ENCODE peak calls at places on chromosomes 6 and 20, in ten cellular contexts. One of them, this sample, is unnamed.

GRCh38 chr6:85824329-85824728 is 181.6 kb upstream of the SYNCRIP start:
- DNase-seq in endothelial cell: no peak
- DNase-seq in CD4-positive, alpha-beta T cell: no peak
- DNase-seq in HCT116: no peak
- DNase-seq in heart right ventricle: no peak
- DNase-seq in GM13977: no peak
- DNase-seq in fibroblast of pulmonary artery: no peak
- DNase-seq in endodermal cell: no peak
- DNase-seq in activated B cell treated with CpG ODN at 0.5 μM for 24 hours: no peak
- DNase-seq in type B pancreatic cell: no peak
- DNase-seq in this sample: no peak

GRCh38 chr20:58260006-58260405 is 31.6 kb upstream of the ANKRD60 start:
- DNase-seq in endothelial cell: no peak
- DNase-seq in CD4-positive, alpha-beta T cell: no peak
- DNase-seq in HCT116: no peak
- DNase-seq in heart right ventricle: no peak
- DNase-seq in GM13977: no peak
- DNase-seq in fibroblast of pulmonary artery: no peak
- DNase-seq in endodermal cell: no peak
- DNase-seq in activated B cell treated with CpG ODN at 0.5 μM for 24 hours: no peak
- DNase-seq in type B pancreatic cell: no peak
- DNase-seq in this sample: no peak

GRCh38 chr6:37262446-37263026 is 4.6 kb upstream of the TMEM217 start:
- DNase-seq in endothelial cell: no peak
- DNase-seq in CD4-positive, alpha-beta T cell: no peak
- DNase-seq in HCT116: no peak
- DNase-seq in heart right ventricle: no peak
- DNase-seq in GM13977: no peak
- DNase-seq in fibroblast of pulmonary artery: no peak
- DNase-seq in endodermal cell: no peak
- DNase-seq in activated B cell treated with CpG ODN at 0.5 μM for 24 hours: no peak
- DNase-seq in type B pancreatic cell: no peak
- DNase-seq in this sample: no peak

GRCh38 chr6:30097902-30098606 is 14.8 kb downstream of the TRIM31 start:
- DNase-seq in endothelial cell: no peak
- DNase-seq in CD4-positive, alpha-beta T cell: no peak
- DNase-seq in HCT116: no peak
- DNase-seq in heart right ventricle: no peak
- DNase-seq in GM13977: no peak
- DNase-seq in fibroblast of pulmonary artery: no peak
- DNase-seq in endodermal cell: no peak
- DNase-seq in activated B cell treated with CpG ODN at 0.5 μM for 24 hours: no peak
- DNase-seq in type B pancreatic cell: no peak
- DNase-seq in this sample: no peak

GRCh38 chr20:62134735-62135231 is 8.4 kb downstream of the PSMA7 start:
- DNase-seq in endothelial cell: no peak
- DNase-seq in CD4-positive, alpha-beta T cell: no peak
- DNase-seq in HCT116: no peak
- DNase-seq in heart right ventricle: no peak
- DNase-seq in GM13977: no peak
- DNase-seq in fibroblast of pulmonary artery: peak
- DNase-seq in endodermal cell: no peak
- DNase-seq in activated B cell treated with CpG ODN at 0.5 μM for 24 hours: no peak
- DNase-seq in type B pancreatic cell: no peak
- DNase-seq in this sample: no peak

GRCh38 chr20:2151805-2152727 is 50.4 kb downstream of the STK35 start:
- DNase-seq in endothelial cell: no peak
- DNase-seq in CD4-positive, alpha-beta T cell: no peak
- DNase-seq in HCT116: no peak
- DNase-seq in heart right ventricle: no peak
- DNase-seq in GM13977: no peak
- DNase-seq in fibroblast of pulmonary artery: peak
- DNase-seq in endodermal cell: no peak
- DNase-seq in activated B cell treated with CpG ODN at 0.5 μM for 24 hours: no peak
- DNase-seq in type B pancreatic cell: no peak
- DNase-seq in this sample: no peak

GRCh38 chr6:2197177-2197671 is 48.2 kb downstream of the GMDS start:
- DNase-seq in endothelial cell: no peak
- DNase-seq in CD4-positive, alpha-beta T cell: no peak
- DNase-seq in HCT116: peak
- DNase-seq in heart right ventricle: peak
- DNase-seq in GM13977: no peak
- DNase-seq in fibroblast of pulmonary artery: peak
- DNase-seq in endodermal cell: no peak
- DNase-seq in activated B cell treated with CpG ODN at 0.5 μM for 24 hours: no peak
- DNase-seq in type B pancreatic cell: no peak
- DNase-seq in this sample: no peak

GRCh38 chr20:21456207-21456606 is 57.7 kb downstream of the NKX2-2 start:
- DNase-seq in endothelial cell: no peak
- DNase-seq in CD4-positive, alpha-beta T cell: no peak
- DNase-seq in HCT116: no peak
- DNase-seq in heart right ventricle: no peak
- DNase-seq in GM13977: no peak
- DNase-seq in fibroblast of pulmonary artery: no peak
- DNase-seq in endodermal cell: no peak
- DNase-seq in activated B cell treated with CpG ODN at 0.5 μM for 24 hours: no peak
- DNase-seq in type B pancreatic cell: no peak
- DNase-seq in this sample: no peak

GRCh38 chr20:37240337-37241055 is 21.1 kb downstream of the GHRH start:
- DNase-seq in endothelial cell: no peak
- DNase-seq in CD4-positive, alpha-beta T cell: no peak
- DNase-seq in HCT116: no peak
- DNase-seq in heart right ventricle: no peak
- DNase-seq in GM13977: no peak
- DNase-seq in fibroblast of pulmonary artery: no peak
- DNase-seq in endodermal cell: no peak
- DNase-seq in activated B cell treated with CpG ODN at 0.5 μM for 24 hours: no peak
- DNase-seq in type B pancreatic cell: no peak
- DNase-seq in this sample: no peak

GRCh38 chr20:23566199-23566932 is 1.9 kb downstream of the CST9L start:
- DNase-seq in endothelial cell: no peak
- DNase-seq in CD4-positive, alpha-beta T cell: no peak
- DNase-seq in HCT116: no peak
- DNase-seq in heart right ventricle: no peak
- DNase-seq in GM13977: no peak
- DNase-seq in fibroblast of pulmonary artery: no peak
- DNase-seq in endodermal cell: peak
- DNase-seq in activated B cell treated with CpG ODN at 0.5 μM for 24 hours: no peak
- DNase-seq in type B pancreatic cell: no peak
- DNase-seq in this sample: no peak

DNA sequence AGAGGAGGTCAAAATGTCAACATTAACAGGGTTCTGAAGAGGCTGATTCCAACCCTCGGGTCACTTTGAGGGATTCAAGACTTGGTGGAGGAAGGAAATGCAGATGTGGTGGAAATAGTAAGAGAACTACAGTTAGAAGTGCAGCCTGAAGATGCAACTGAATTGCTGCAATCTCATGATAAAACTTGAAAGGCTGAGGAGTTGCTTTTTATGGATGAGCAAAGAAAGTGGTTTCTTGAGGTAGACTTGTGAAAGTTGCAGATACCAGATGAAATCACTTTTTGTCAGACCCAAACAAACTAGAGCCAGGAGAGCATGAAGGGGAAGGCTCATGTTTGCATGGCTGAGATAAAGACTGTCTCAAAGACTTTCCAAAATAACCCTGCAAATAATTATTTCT is 16.2 kb downstream of the ANKRD6 start:
- DNase-seq in endothelial cell: no peak
- DNase-seq in CD4-positive, alpha-beta T cell: no peak
- DNase-seq in HCT116: no peak
- DNase-seq in heart right ventricle: no peak
- DNase-seq in GM13977: no peak
- DNase-seq in fibroblast of pulmonary artery: no peak
- DNase-seq in endodermal cell: no peak
- DNase-seq in activated B cell treated with CpG ODN at 0.5 μM for 24 hours: no peak
- DNase-seq in type B pancreatic cell: no peak
- DNase-seq in this sample: no peak
- TF ChIP-seq CTCF in endothelial cell: no peak
- TF ChIP-seq CTCF in CD4-positive, alpha-beta T cell: no peak
- TF ChIP-seq CTCF in HCT116: no peak
- TF ChIP-seq CTCF in heart right ventricle: no peak
- TF ChIP-seq CTCF in GM13977: no peak
- TF ChIP-seq CTCF in fibroblast of pulmonary artery: no peak
- TF ChIP-seq CTCF in endodermal cell: no peak
- TF ChIP-seq CTCF in activated B cell treated with CpG ODN at 0.5 μM for 24 hours: no peak
- TF ChIP-seq CTCF in type B pancreatic cell: no peak
- TF ChIP-seq CTCF in this sample: no peak

GRCh38 chr6:31738048-31738979 is 1.5 kb upstream of the MSH5 start:
- DNase-seq in endothelial cell: no peak
- DNase-seq in CD4-positive, alpha-beta T cell: peak
- DNase-seq in HCT116: no peak
- DNase-seq in heart right ventricle: peak
- DNase-seq in GM13977: peak
- DNase-seq in fibroblast of pulmonary artery: peak
- DNase-seq in endodermal cell: peak
- DNase-seq in activated B cell treated with CpG ODN at 0.5 μM for 24 hours: no peak
- DNase-seq in type B pancreatic cell: no peak
- DNase-seq in this sample: no peak
- TF ChIP-seq CTCF in endothelial cell: no peak
- TF ChIP-seq CTCF in CD4-positive, alpha-beta T cell: no peak
- TF ChIP-seq CTCF in HCT116: no peak
- TF ChIP-seq CTCF in heart right ventricle: peak
- TF ChIP-seq CTCF in GM13977: no peak
- TF ChIP-seq CTCF in fibroblast of pulmonary artery: peak
- TF ChIP-seq CTCF in endodermal cell: peak
- TF ChIP-seq CTCF in activated B cell treated with CpG ODN at 0.5 μM for 24 hours: no peak
- TF ChIP-seq CTCF in type B pancreatic cell: peak
- TF ChIP-seq CTCF in this sample: no peak

DNA sequence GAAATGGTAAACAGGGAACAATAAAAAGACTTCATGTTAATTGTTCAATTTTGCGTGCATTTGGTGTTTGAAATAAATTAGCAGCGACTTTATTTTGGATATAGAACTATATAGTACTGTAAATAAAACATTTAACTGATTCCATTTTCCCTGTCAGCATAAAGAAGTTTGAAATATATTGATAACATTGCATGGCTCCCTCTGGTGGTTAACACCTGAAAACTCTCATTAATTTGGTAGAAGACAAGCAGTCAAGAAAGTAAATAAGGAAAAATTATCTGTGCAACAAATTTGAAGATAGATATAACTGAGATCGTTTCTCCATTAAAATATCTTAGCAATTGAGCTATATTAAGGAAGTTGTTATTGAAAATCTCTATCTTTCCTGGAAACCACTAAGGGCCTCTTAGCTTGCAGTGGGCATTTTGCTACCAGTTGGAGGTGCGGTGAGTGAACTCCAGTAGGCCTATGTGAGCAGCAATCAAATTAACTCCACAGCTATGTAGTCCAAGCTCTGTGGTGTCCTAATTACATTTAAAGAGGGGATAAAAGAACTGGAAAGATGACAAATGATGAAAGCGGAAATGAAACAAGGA is 435.7 kb upstream of the FKBP1C start:
- DNase-seq in endothelial cell: no peak
- DNase-seq in CD4-positive, alpha-beta T cell: no peak
- DNase-seq in HCT116: peak
- DNase-seq in heart right ventricle: no peak
- DNase-seq in GM13977: peak
- DNase-seq in fibroblast of pulmonary artery: peak
- DNase-seq in endodermal cell: no peak
- DNase-seq in activated B cell treated with CpG ODN at 0.5 μM for 24 hours: no peak
- DNase-seq in type B pancreatic cell: no peak
- DNase-seq in this sample: no peak
- TF ChIP-seq CTCF in endothelial cell: peak
- TF ChIP-seq CTCF in CD4-positive, alpha-beta T cell: no peak
- TF ChIP-seq CTCF in HCT116: no peak
- TF ChIP-seq CTCF in heart right ventricle: peak
- TF ChIP-seq CTCF in GM13977: peak
- TF ChIP-seq CTCF in fibroblast of pulmonary artery: peak
- TF ChIP-seq CTCF in endodermal cell: peak
- TF ChIP-seq CTCF in activated B cell treated with CpG ODN at 0.5 μM for 24 hours: no peak
- TF ChIP-seq CTCF in type B pancreatic cell: peak
- TF ChIP-seq CTCF in this sample: peak

GRCh38 chr6:167127785-167128531 is 5.1 kb downstream of the CCR6 start:
- DNase-seq in endothelial cell: no peak
- DNase-seq in CD4-positive, alpha-beta T cell: no peak
- DNase-seq in HCT116: no peak
- DNase-seq in heart right ventricle: no peak
- DNase-seq in GM13977: no peak
- DNase-seq in fibroblast of pulmonary artery: no peak
- DNase-seq in endodermal cell: no peak
- DNase-seq in activated B cell treated with CpG ODN at 0.5 μM for 24 hours: no peak
- DNase-seq in type B pancreatic cell: no peak
- DNase-seq in this sample: no peak
- TF ChIP-seq CTCF in endothelial cell: no peak
- TF ChIP-seq CTCF in CD4-positive, alpha-beta T cell: no peak
- TF ChIP-seq CTCF in HCT116: no peak
- TF ChIP-seq CTCF in heart right ventricle: no peak
- TF ChIP-seq CTCF in GM13977: no peak
- TF ChIP-seq CTCF in fibroblast of pulmonary artery: no peak
- TF ChIP-seq CTCF in endodermal cell: no peak
- TF ChIP-seq CTCF in activated B cell treated with CpG ODN at 0.5 μM for 24 hours: no peak
- TF ChIP-seq CTCF in type B pancreatic cell: no peak
- TF ChIP-seq CTCF in this sample: no peak

GRCh38 chr6:31476515-31477139 is 21.3 kb upstream of the MICB start:
- DNase-seq in endothelial cell: no peak
- DNase-seq in CD4-positive, alpha-beta T cell: no peak
- DNase-seq in HCT116: no peak
- DNase-seq in heart right ventricle: no peak
- DNase-seq in GM13977: no peak
- DNase-seq in fibroblast of pulmonary artery: no peak
- DNase-seq in endodermal cell: peak
- DNase-seq in activated B cell treated with CpG ODN at 0.5 μM for 24 hours: no peak
- DNase-seq in type B pancreatic cell: no peak
- DNase-seq in this sample: no peak
- TF ChIP-seq CTCF in endothelial cell: no peak
- TF ChIP-seq CTCF in CD4-positive, alpha-beta T cell: no peak
- TF ChIP-seq CTCF in HCT116: no peak
- TF ChIP-seq CTCF in heart right ventricle: no peak
- TF ChIP-seq CTCF in GM13977: peak
- TF ChIP-seq CTCF in fibroblast of pulmonary artery: no peak
- TF ChIP-seq CTCF in endodermal cell: peak
- TF ChIP-seq CTCF in activated B cell treated with CpG ODN at 0.5 μM for 24 hours: no peak
- TF ChIP-seq CTCF in type B pancreatic cell: no peak
- TF ChIP-seq CTCF in this sample: no peak

GRCh38 chr20:36141310-36141709 is 13.2 kb upstream of the EPB41L1 start:
- DNase-seq in endothelial cell: no peak
- DNase-seq in CD4-positive, alpha-beta T cell: no peak
- DNase-seq in HCT116: no peak
- DNase-seq in heart right ventricle: no peak
- DNase-seq in GM13977: no peak
- DNase-seq in fibroblast of pulmonary artery: no peak
- DNase-seq in endodermal cell: peak
- DNase-seq in activated B cell treated with CpG ODN at 0.5 μM for 24 hours: no peak
- DNase-seq in type B pancreatic cell: no peak
- DNase-seq in this sample: no peak
- TF ChIP-seq CTCF in endothelial cell: no peak
- TF ChIP-seq CTCF in CD4-positive, alpha-beta T cell: no peak
- TF ChIP-seq CTCF in HCT116: peak
- TF ChIP-seq CTCF in heart right ventricle: no peak
- TF ChIP-seq CTCF in GM13977: peak
- TF ChIP-seq CTCF in fibroblast of pulmonary artery: no peak
- TF ChIP-seq CTCF in endodermal cell: peak
- TF ChIP-seq CTCF in activated B cell treated with CpG ODN at 0.5 μM for 24 hours: no peak
- TF ChIP-seq CTCF in type B pancreatic cell: peak
- TF ChIP-seq CTCF in this sample: no peak

This sample was measured in mesothelial cell of epicardium.